ENCODE peak calls at places on chromosomes 12 and 14, in four cellular contexts. Y, B, U and I are unnamed samples.

GRCh38 chr14:100067971-100068959 is 3.0 kb downstream of the EVL start:
- DNase-seq in Y (peak), B (no peak), U (no peak), I (peak)

GRCh38 chr12:39300799-39301198 is 142.1 kb downstream of the KIF21A start:
- DNase-seq in Y (no peak), B (no peak), U (no peak), I (no peak)

GRCh38 chr12:15796493-15797141 is 7.4 kb upstream of the EPS8 start:
- DNase-seq in Y (no peak), B (no peak), U (no peak), I (no peak)

GRCh38 chr12:105554223-105554678 is 223.8 kb downstream of the C12orf75 start:
- DNase-seq in Y (no peak), B (no peak), U (no peak), I (no peak)

GRCh38 chr12:96263449-96263902 is 69.3 kb downstream of the ELK3 start:
- DNase-seq in Y (no peak), B (no peak), U (no peak), I (no peak)

GRCh38 chr12:1880876-1881275 is 37.6 kb downstream of the CACNA2D4 start:
- DNase-seq in Y (no peak), B (no peak), U (no peak), I (no peak)

GRCh38 chr12:41486718-41487117 is 298.6 kb downstream of the PDZRN4 start:
- DNase-seq in Y (no peak), B (no peak), U (no peak), I (no peak)

GRCh38 chr14:63308723-63309317 is 9.9 kb downstream of the GPHB5 start:
- DNase-seq in Y (no peak), B (no peak), U (no peak), I (peak)

GRCh38 chr14:32472512-32473472 is 143.7 kb downstream of the AKAP6 start:
- DNase-seq in Y (no peak), B (no peak), U (no peak), I (no peak)

GRCh38 chr12:26648066-26648465 is 184.9 kb downstream of the ITPR2 start:
- DNase-seq in Y (no peak), B (no peak), U (no peak), I (no peak)

GRCh38 chr12:51023625-51024395 is 2.4 kb downstream of the SLC11A2 start:
- DNase-seq in Y (no peak), B (no peak), U (no peak), I (peak)